ENCODE peak calls at places on chromosomes 2 and 18, in ten cellular contexts. F, P, D, L, W, V, A, O, S and G are unnamed samples.

GRCh38 chr2:226799976-226800940 is 638 bp upstream of the IRS1 start:
- DNase-seq in F (no peak), P (peak; percentile 98), D (peak; percentile 38), L (no peak), W (peak; percentile 20), V (no peak), A (no peak), O (peak; percentile 32), S (peak; percentile 33), G (no peak)

GRCh38 chr2:142877265-142877756 is at the start of gene KYNU:
- DNase-seq in F (no peak), P (peak; percentile 82), D (no peak), L (no peak), W (no peak), V (peak; percentile 53), A (no peak), O (no peak), S (no peak), G (no peak)

GRCh38 chr2:75517562-75518230 is 43.0 kb downstream of the EVA1A start:
- DNase-seq in F (no peak), P (no peak), D (no peak), L (no peak), W (no peak), V (no peak), A (no peak), O (no peak), S (no peak), G (no peak)

GRCh38 chr18:12911025-12911927 is 27.2 kb upstream of the PTPN2 start:
- DNase-seq in F (no peak), P (no peak), D (peak; percentile 72), L (peak; percentile 17), W (no peak), V (no peak), A (no peak), O (no peak), S (peak; percentile 35), G (peak; percentile 90)

GRCh38 chr2:11508279-11508678 is 25.6 kb upstream of the GREB1 start:
- DNase-seq in F (no peak), P (no peak), D (no peak), L (no peak), W (peak; percentile 32), V (no peak), A (no peak), O (no peak), S (no peak), G (no peak)

GRCh38 chr2:232544674-232545073 is 5.2 kb downstream of the CHRNG start:
- DNase-seq in F (no peak), P (no peak), D (no peak), L (no peak), W (no peak), V (no peak), A (no peak), O (no peak), S (no peak), G (no peak)

GRCh38 chr2:124959582-124959981 is 934.5 kb downstream of the CNTNAP5 start:
- DNase-seq in F (no peak), P (no peak), D (no peak), L (no peak), W (no peak), V (no peak), A (no peak), O (no peak), S (no peak), G (no peak)

GRCh38 chr2:240232961-240233890 is 92.8 kb upstream of the OTOS start:
- DNase-seq in F (peak; percentile 52), P (peak; percentile 68), D (peak; percentile 96), L (peak; percentile 44), W (peak; percentile 92), V (peak; percentile 87), A (peak; percentile 88), O (peak; percentile 92), S (peak; percentile 82), G (peak; percentile 89)

GRCh38 chr2:144115892-144116291 is 404.0 kb downstream of the ZEB2 start:
- DNase-seq in F (no peak), P (no peak), D (no peak), L (no peak), W (no peak), V (no peak), A (no peak), O (no peak), S (no peak), G (no peak)

GRCh38 chr2:144117079-144117478 is 402.8 kb downstream of the ZEB2 start:
- DNase-seq in F (no peak), P (no peak), D (no peak), L (no peak), W (no peak), V (no peak), A (no peak), O (no peak), S (no peak), G (no peak)

GRCh38 chr2:144114761-144115160 is 405.2 kb downstream of the ZEB2 start:
- DNase-seq in F (no peak), P (no peak), D (no peak), L (no peak), W (no peak), V (no peak), A (no peak), O (no peak), S (no peak), G (no peak)

GRCh38 chr2:144111443-144111842 is 408.5 kb downstream of the ZEB2 start:
- DNase-seq in F (no peak), P (no peak), D (no peak), L (peak; percentile 78), W (no peak), V (peak; percentile 41), A (no peak), O (no peak), S (no peak), G (no peak)
- TF ChIP-seq POLR2AphosphoS5 in F (no peak), P (no peak), D (no peak), L (peak; percentile 47), W (no peak), V (no peak), A (no peak), O (no peak), S (no peak), G (no peak)

GRCh38 chr2:96768083-96768561 is 7.4 kb downstream of the CNNM4 start:
- DNase-seq in F (no peak), P (no peak), D (no peak), L (no peak), W (no peak), V (no peak), A (no peak), O (peak; percentile 41), S (peak; percentile 74), G (no peak)

GRCh38 chr2:96770451-96770850 is 9.7 kb downstream of the CNNM4 start:
- DNase-seq in F (no peak), P (no peak), D (no peak), L (no peak), W (no peak), V (no peak), A (no peak), O (no peak), S (no peak), G (no peak)

GRCh38 chr2:96764253-96764637 is 3.5 kb downstream of the CNNM4 start:
- DNase-seq in F (no peak), P (no peak), D (peak; percentile 41), L (no peak), W (peak; percentile 14), V (peak; percentile 34), A (no peak), O (peak; percentile 34), S (peak; percentile 51), G (peak; percentile 81)

GRCh38 chr2:96769816-96770215 is 9.1 kb downstream of the CNNM4 start:
- DNase-seq in F (no peak), P (peak; percentile 35), D (no peak), L (no peak), W (peak; percentile 87), V (no peak), A (no peak), O (peak; percentile 30), S (peak; percentile 54), G (no peak)

GRCh38 chr2:96767135-96767871 is 6.6 kb downstream of the CNNM4 start:
- DNase-seq in F (no peak), P (no peak), D (no peak), L (no peak), W (no peak), V (no peak), A (no peak), O (no peak), S (peak; percentile 64), G (no peak)
- H3K4me1 ChIP-seq in F (peaks cover 50% of the 10 kb centered on the region), P (peaks cover 70% of the 10 kb centered on the region), D (peaks cover 22% of the 10 kb centered on the region), L (peaks cover 11% of the 10 kb centered on the region), W (peaks cover 9% of the 10 kb centered on the region), V (peaks cover 43% of the 10 kb centered on the region), A (peaks cover 8% of the 10 kb centered on the region), O (peaks cover 32% of the 10 kb centered on the region), S (peaks cover 78% of the 10 kb centered on the region), G (peaks cover 62% of the 10 kb centered on the region)

DNA sequence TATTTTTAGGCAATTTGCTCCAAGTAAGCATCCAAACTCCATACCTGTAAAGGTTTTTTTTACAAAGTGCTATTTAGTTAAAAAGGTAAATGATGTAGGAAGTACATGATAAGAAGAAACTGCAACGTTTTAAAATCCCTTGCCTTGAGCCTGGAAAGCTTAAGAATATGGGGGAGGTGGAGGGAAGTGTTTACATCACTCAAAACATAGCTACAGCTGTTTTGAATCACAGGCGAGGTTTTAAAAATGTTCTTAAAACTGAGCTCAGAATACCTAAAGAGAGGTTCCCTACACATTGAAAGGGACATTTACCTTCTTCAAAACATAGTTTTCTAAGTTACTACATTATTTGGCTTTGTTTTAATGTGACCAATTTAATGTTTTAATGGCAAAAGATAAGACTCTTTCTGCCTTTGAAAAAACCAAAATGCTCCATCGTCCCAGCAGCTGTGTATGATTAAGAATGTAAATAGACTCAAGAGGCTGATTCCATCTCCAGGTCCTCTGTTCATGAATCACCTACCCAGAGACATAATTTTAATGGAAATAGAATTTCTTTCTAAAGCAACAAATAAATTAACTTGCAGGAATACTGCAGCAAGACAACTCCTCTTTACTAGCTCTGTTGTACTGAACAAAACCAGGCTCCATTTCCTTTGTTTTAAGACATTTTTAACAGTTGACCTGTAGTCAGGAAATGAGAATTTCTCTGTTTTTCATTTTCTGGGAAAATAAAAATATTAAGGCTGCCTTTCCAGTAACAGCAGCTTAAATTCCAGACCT is 33.9 kb upstream of the WDR75 start:
- DNase-seq in F (no peak), P (no peak), D (no peak), L (peak; percentile 81), W (no peak), V (no peak), A (no peak), O (no peak), S (no peak), G (no peak)
- TF ChIP-seq POLR2AphosphoS5 in F (no peak), P (no peak), D (no peak), L (no peak), W (no peak), V (no peak), A (no peak), O (no peak), S (no peak), G (no peak)

GRCh38 chr2:102888514-102888913 is 126.7 kb downstream of the TMEM182 start:
- DNase-seq in F (no peak), P (no peak), D (no peak), L (no peak), W (no peak), V (no peak), A (no peak), O (no peak), S (no peak), G (no peak)

GRCh38 chr2:102895386-102895785 is 133.6 kb downstream of the TMEM182 start:
- DNase-seq in F (no peak), P (no peak), D (peak; percentile 47), L (no peak), W (no peak), V (peak; percentile 52), A (no peak), O (no peak), S (no peak), G (no peak)

GRCh38 chr2:102892693-102893290 is 131.0 kb downstream of the TMEM182 start:
- DNase-seq in F (no peak), P (no peak), D (peak; percentile 40), L (no peak), W (no peak), V (no peak), A (no peak), O (no peak), S (no peak), G (no peak)

GRCh38 chr2:102893870-102894269 is 132.0 kb downstream of the TMEM182 start:
- DNase-seq in F (no peak), P (no peak), D (peak; percentile 13), L (no peak), W (no peak), V (no peak), A (no peak), O (no peak), S (no peak), G (no peak)

GRCh38 chr2:102891261-102891660 is 129.4 kb downstream of the TMEM182 start:
- DNase-seq in F (no peak), P (no peak), D (no peak), L (no peak), W (no peak), V (no peak), A (no peak), O (no peak), S (no peak), G (no peak)
- H3K4me1 ChIP-seq in F (no peaks in the 10 kb centered on the region), P (no peaks in the 10 kb centered on the region), D (peaks cover 5% of the 10 kb centered on the region), L (no peaks in the 10 kb centered on the region), W (no peaks in the 10 kb centered on the region), V (peaks cover 5% of the 10 kb centered on the region), A (no peaks in the 10 kb centered on the region), O (no peaks in the 10 kb centered on the region), S (no peaks in the 10 kb centered on the region), G (no peaks in the 10 kb centered on the region)